ENCODE peak calls at places on chromosomes 16 and 17, in eight cellular contexts. Q is right lobe of liver, X is fibroblast of mammary gland, J is HFF-Myc, G is heart left ventricle, K is MM.1S, I is fibroblast of lung, F is Panc1. E is an unnamed sample.

GRCh38 chr17:83067718-83068261 is 11.6 kb upstream of the METRNL start:
- DNase-seq in Q (peak), X (no peak), J (no peak), G (peak), K (peak), I (peak), F (no peak), E (no peak)

GRCh38 chr16:5621826-5622225 is 524.2 kb upstream of the EEF2KMT start:
- DNase-seq in Q (no peak), X (no peak), J (no peak), G (no peak), K (no peak), I (no peak), F (no peak), E (no peak)

GRCh38 chr16:55671206-55671973 is 15.6 kb downstream of the SLC6A2 start:
- DNase-seq in Q (no peak), X (no peak), J (no peak), G (no peak), K (no peak), I (no peak), F (no peak), E (no peak)

GRCh38 chr16:77273815-77274214 is 74.6 kb downstream of the SYCE1L start:
- DNase-seq in Q (no peak), X (peak), J (no peak), G (no peak), K (no peak), I (peak), F (no peak), E (peak)

GRCh38 chr16:50844840-50845239 is 103.0 kb downstream of the CYLD start:
- DNase-seq in Q (no peak), X (no peak), J (no peak), G (no peak), K (no peak), I (no peak), F (no peak), E (no peak)

GRCh38 chr17:43583332-43583731 is 37.2 kb upstream of the ETV4 start:
- DNase-seq in Q (no peak), X (no peak), J (no peak), G (no peak), K (no peak), I (no peak), F (no peak), E (no peak)

GRCh38 chr17:40564883-40565744 is at the start of gene CCR7:
- DNase-seq in Q (no peak), X (no peak), J (no peak), G (no peak), K (no peak), I (no peak), F (no peak), E (no peak)

GRCh38 chr16:56366945-56367344 is 58.4 kb downstream of the AMFR start:
- DNase-seq in Q (no peak), X (no peak), J (no peak), G (no peak), K (no peak), I (no peak), F (no peak), E (no peak)

GRCh38 chr17:34161600-34161999 is 93.5 kb upstream of the CCL2 start:
- DNase-seq in Q (no peak), X (no peak), J (no peak), G (no peak), K (no peak), I (no peak), F (no peak), E (no peak)

GRCh38 chr17:41773190-41773588 is 13.3 kb downstream of the JUP start:
- DNase-seq in Q (peak), X (peak), J (peak), G (peak), K (no peak), I (peak), F (no peak), E (peak)

GRCh38 chr17:51627776-51628175 is 367.4 kb downstream of the UTP18 start:
- DNase-seq in Q (no peak), X (no peak), J (no peak), G (no peak), K (no peak), I (no peak), F (no peak), E (no peak)

GRCh38 chr16:10787304-10787703 is 31.3 kb downstream of the TVP23A start:
- DNase-seq in Q (no peak), X (no peak), J (no peak), G (no peak), K (no peak), I (no peak), F (no peak), E (no peak)

GRCh38 chr17:78125976-78126894 is 2.3 kb downstream of the TMC6 start:
- DNase-seq in Q (peak), X (no peak), J (no peak), G (peak), K (no peak), I (no peak), F (no peak), E (no peak)

GRCh38 chr17:48626470-48627241 is 498 bp upstream of the HOXB9 start:
- DNase-seq in Q (no peak), X (peak), J (no peak), G (no peak), K (no peak), I (no peak), F (no peak), E (no peak)

GRCh38 chr16:31253642-31254045 is 6.1 kb upstream of the ITGAM start:
- DNase-seq in Q (peak), X (peak), J (no peak), G (no peak), K (no peak), I (no peak), F (no peak), E (peak)

GRCh38 chr17:46944931-46945330 is 22.0 kb downstream of the GOSR2 start:
- DNase-seq in Q (no peak), X (no peak), J (no peak), G (no peak), K (no peak), I (no peak), F (no peak), E (no peak)

GRCh38 chr17:43591750-43592562 is 45.8 kb upstream of the ETV4 start:
- DNase-seq in Q (no peak), X (peak), J (peak), G (peak), K (no peak), I (peak), F (no peak), E (peak)

GRCh38 chr17:54900457-54901229 is at the start of gene TOM1L1:
- DNase-seq in Q (peak), X (peak), J (no peak), G (peak), K (peak), I (peak), F (no peak), E (peak)

GRCh38 chr16:78452030-78452429 is 352.6 kb downstream of the WWOX start:
- DNase-seq in Q (no peak), X (no peak), J (no peak), G (no peak), K (no peak), I (no peak), F (no peak), E (peak)

GRCh38 chr16:10938321-10938720 is 3.9 kb downstream of the DEXI start:
- DNase-seq in Q (no peak), X (peak), J (no peak), G (no peak), K (no peak), I (no peak), F (no peak), E (no peak)

GRCh38 chr16:22787456-22788189 is 26.3 kb upstream of the HS3ST2 start:
- DNase-seq in Q (no peak), X (peak), J (peak), G (no peak), K (no peak), I (no peak), F (no peak), E (peak)

GRCh38 chr17:53516643-53517042 is 306.1 kb upstream of the KIF2B start:
- DNase-seq in Q (no peak), X (peak), J (no peak), G (no peak), K (no peak), I (peak), F (no peak), E (no peak)

GRCh38 chr16:76303637-76304314 is 26.6 kb downstream of the CNTNAP4 start:
- DNase-seq in Q (no peak), X (no peak), J (no peak), G (no peak), K (peak), I (no peak), F (no peak), E (no peak)

GRCh38 chr16:67865318-67865717 is 7.5 kb upstream of the EDC4 start:
- DNase-seq in Q (no peak), X (peak), J (no peak), G (no peak), K (peak), I (peak), F (no peak), E (peak)

GRCh38 chr16:70432800-70433455 is 6.0 kb downstream of the ST3GAL2 start:
- DNase-seq in Q (no peak), X (no peak), J (no peak), G (no peak), K (no peak), I (peak), F (no peak), E (peak)

GRCh38 chr16:28526201-28527099 is 12.3 kb downstream of the NUPR1 start:
- DNase-seq in Q (peak), X (no peak), J (no peak), G (no peak), K (no peak), I (no peak), F (no peak), E (no peak)

GRCh38 chr17:75769536-75769935 is 4.5 kb upstream of the GALK1 start:
- DNase-seq in Q (peak), X (no peak), J (no peak), G (no peak), K (no peak), I (no peak), F (no peak), E (no peak)

GRCh38 chr17:57911021-57911420 is 44.2 kb downstream of the CUEDC1 start:
- DNase-seq in Q (no peak), X (no peak), J (no peak), G (no peak), K (no peak), I (no peak), F (no peak), E (no peak)

GRCh38 chr16:10678655-10679054 is 16.1 kb downstream of the TEKT5 start:
- DNase-seq in Q (no peak), X (no peak), J (no peak), G (no peak), K (no peak), I (no peak), F (no peak), E (no peak)

GRCh38 chr17:76009447-76009846 is 8.8 kb downstream of the CDK3 start:
- DNase-seq in Q (peak), X (no peak), J (no peak), G (peak), K (no peak), I (no peak), F (no peak), E (no peak)

GRCh38 chr17:78358538-78359215 is 1.2 kb downstream of the SOCS3 start:
- DNase-seq in Q (no peak), X (no peak), J (no peak), G (no peak), K (no peak), I (peak), F (no peak), E (peak)

GRCh38 chr16:10635367-10636021 is 55.1 kb upstream of the EMP2 start:
- DNase-seq in Q (no peak), X (no peak), J (no peak), G (no peak), K (no peak), I (no peak), F (no peak), E (no peak)

GRCh38 chr16:88472637-88473205 is 19.6 kb downstream of the ZFPM1 start:
- DNase-seq in Q (no peak), X (peak), J (no peak), G (no peak), K (no peak), I (no peak), F (no peak), E (peak)

GRCh38 chr17:80474231-80474932 is 2.0 kb downstream of the NPTX1 start:
- DNase-seq in Q (no peak), X (peak), J (peak), G (no peak), K (no peak), I (peak), F (no peak), E (peak)

GRCh38 chr16:5428932-5429331 is 331.3 kb upstream of the EEF2KMT start:
- DNase-seq in Q (no peak), X (no peak), J (no peak), G (no peak), K (no peak), I (no peak), F (no peak), E (no peak)

GRCh38 chr16:61263400-61263799 is 772.8 kb downstream of the CDH8 start:
- DNase-seq in Q (no peak), X (no peak), J (no peak), G (no peak), K (no peak), I (no peak), F (no peak), E (no peak)

GRCh38 chr17:50147841-50148225 is 2.6 kb downstream of the PPP1R9B start:
- DNase-seq in Q (peak), X (no peak), J (no peak), G (no peak), K (no peak), I (peak), F (no peak), E (no peak)

DNA sequence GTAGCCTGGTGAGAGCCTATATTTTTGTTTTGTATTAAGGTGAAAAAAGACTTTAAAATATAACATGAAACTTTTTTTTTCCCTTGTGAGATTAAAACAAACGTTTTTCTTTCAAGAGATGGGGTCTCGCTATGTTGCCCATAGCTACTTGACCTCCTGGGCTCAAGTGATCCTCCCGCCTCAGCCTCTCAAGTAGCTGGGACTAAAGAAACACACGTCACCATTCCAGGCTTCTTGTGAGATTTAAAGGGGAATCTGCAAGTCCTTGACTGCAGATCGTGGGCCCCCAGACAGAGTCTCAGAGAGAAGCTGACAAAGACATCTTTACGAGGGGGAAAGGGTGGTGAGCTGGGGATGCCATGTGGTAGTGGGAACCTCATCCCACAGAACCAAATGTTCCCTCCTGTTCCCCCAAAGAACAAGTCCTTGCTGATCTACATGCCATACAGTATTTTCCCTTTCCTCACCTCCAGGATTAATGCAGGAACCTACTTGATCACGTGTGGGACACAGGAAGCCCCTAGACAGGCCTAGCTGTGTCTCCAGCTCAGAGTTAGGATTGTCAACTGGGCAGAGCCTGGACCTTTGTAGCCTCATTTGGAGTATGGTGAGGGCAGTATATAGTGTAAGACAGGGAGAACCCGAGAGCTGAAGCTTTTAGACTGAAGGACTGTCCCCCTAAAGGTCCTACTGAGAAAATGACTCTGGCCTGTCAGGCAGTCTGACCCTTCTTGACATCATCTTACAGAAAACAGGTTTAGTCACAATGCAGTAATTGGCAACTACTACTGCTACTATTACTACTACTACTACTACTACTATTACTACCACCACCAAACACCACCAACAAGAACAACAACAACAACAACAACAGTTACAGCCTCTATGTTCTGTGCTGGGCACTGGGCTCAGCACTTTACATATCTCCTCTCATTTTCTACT is 4.1 kb downstream of the MAP3K14 start:
- DNase-seq in Q (no peak), X (no peak), J (no peak), G (no peak), K (no peak), I (no peak), F (no peak), E (no peak)
- H3K4me3 ChIP-seq in Q (peak), X (no peak), J (peak), G (peak), K (peak), I (peak), F (peak), E (peak)

DNA sequence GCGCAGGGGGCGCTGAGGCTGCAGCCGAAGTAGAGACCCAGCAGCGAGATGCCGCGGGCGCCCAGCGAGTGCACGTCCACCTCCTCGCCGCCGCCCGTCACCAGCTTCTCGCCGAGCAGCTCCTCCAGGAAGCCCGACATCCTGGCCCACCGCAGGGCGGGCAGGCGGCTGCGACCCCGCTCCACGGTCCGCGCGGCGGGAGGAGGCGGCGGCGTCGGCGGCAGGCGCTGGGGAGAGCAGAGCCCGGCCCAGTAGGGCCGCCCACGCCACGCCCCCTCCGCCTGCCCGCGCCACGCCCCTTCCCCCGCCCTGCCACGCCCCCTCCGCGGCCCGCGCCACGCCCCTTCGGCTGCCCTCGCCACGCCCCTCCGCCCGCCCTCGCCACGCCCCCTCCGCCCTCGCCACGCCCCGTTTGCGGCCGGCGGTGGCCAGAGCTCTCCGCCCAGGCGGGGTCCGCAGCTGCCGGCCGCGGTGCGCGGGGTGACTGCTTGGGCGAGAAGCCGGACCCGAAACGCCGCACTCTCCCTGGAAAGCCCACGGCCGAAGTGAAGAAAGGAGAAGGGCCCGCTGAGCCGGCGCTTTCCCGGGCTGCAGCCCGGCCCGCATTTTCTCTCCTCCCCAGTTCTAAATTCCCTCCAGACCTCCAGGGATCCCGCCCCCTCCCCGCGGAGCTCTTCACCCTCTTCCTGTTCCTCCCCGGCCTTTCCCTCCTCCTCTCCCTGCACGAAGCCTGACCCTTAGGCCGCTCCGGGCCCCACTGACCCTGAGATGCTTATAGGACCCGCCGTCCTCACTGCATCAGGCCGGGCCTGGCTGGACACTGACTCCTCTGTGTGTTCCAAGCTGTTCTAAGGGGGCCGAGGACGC is at the start of gene NXN:
- DNase-seq in Q (peak), X (peak), J (no peak), G (peak), K (peak), I (peak), F (no peak), E (peak)
- TF ChIP-seq CTCF in Q (peak), X (no peak), J (no peak), G (no peak), K (no peak), I (no peak), F (no peak), E (peak)

GRCh38 chr17:45838751-45839150 is 5.9 kb upstream of the SPPL2C start:
- DNase-seq in Q (no peak), X (no peak), J (no peak), G (no peak), K (no peak), I (no peak), F (no peak), E (no peak)

GRCh38 chr17:45837603-45838002 is 7.1 kb upstream of the SPPL2C start:
- DNase-seq in Q (no peak), X (no peak), J (no peak), G (no peak), K (no peak), I (no peak), F (no peak), E (no peak)

GRCh38 chr17:45836047-45837044 is 8.3 kb upstream of the SPPL2C start:
- DNase-seq in Q (no peak), X (no peak), J (no peak), G (peak), K (no peak), I (no peak), F (no peak), E (no peak)

GRCh38 chr17:45835481-45835880 is 9.2 kb upstream of the SPPL2C start:
- DNase-seq in Q (no peak), X (no peak), J (no peak), G (peak), K (no peak), I (no peak), F (no peak), E (no peak)

GRCh38 chr17:45837187-45837586 is 7.5 kb upstream of the SPPL2C start:
- DNase-seq in Q (no peak), X (no peak), J (no peak), G (no peak), K (no peak), I (no peak), F (no peak), E (no peak)
- H3K4me3 ChIP-seq in Q (no peak), X (no peak), J (no peak), G (no peak), K (no peak), I (no peak), F (no peak), E (no peak)

DNA sequence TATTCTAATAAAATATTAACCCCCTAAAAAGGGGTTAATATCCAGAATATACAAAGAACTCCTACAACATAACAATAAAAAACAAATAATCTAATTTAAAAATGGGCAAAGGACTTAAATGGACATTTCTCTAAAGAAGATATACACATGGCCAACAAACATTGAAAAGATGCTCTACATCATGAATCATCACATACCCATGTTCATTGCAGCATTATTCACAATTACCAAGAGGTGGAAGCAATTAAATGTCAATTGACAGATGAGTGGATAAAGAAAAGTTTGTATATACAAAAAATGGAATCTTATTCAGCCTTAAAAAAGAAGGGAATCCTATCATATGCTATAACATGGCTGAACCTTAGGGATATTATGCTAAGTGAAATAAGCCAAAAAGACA is 36.8 kb downstream of the CPD start:
- DNase-seq in Q (no peak), X (peak), J (no peak), G (no peak), K (no peak), I (no peak), F (no peak), E (no peak)
- TF ChIP-seq CTCF in Q (no peak), X (no peak), J (no peak), G (no peak), K (no peak), I (no peak), F (no peak), E (no peak)

E was measured in fibroblast of villous mesenchyme.